ENCODE peak calls at places on chromosome 14, in five cellular contexts. N is colonic mucosa, V is neural progenitor cell, R is sigmoid colon, K is mucosa of descending colon. Z is an unnamed sample. For H3K4me1, the result is how much of the 10 kb centered on the place peaks cover.

GRCh38 chr14:76322594-76323220 is 53.2 kb upstream of the ESRRB start:
- DNase-seq in V (no peak), K (no peak), N (no peak), R (peak), Z (no peak)

GRCh38 chr14:100416921-100417451 is 93.8 kb downstream of the SLC25A47 start:
- DNase-seq in K (no peak), V (no peak), N (no peak), R (no peak), Z (no peak)

GRCh38 chr14:102508774-102509743 is 517 bp downstream of the ANKRD9 start:
- DNase-seq in R (peak), N (peak), K (peak), V (no peak), Z (no peak)

GRCh38 chr14:75440733-75441474 is 13.1 kb downstream of the JDP2 start:
- DNase-seq in R (peak), V (no peak), N (no peak), K (no peak), Z (peak)

GRCh38 chr14:81269100-81269978 is 48.6 kb upstream of the GTF2A1 start:
- DNase-seq in R (no peak), V (peak), K (peak), N (peak), Z (no peak)

GRCh38 chr14:32933943-32934890 is 4.5 kb upstream of the NPAS3 start:
- DNase-seq in R (peak), V (peak), K (peak), N (no peak), Z (no peak)

GRCh38 chr14:24353551-24354529 is 14.0 kb upstream of the RIPK3 start:
- DNase-seq in V (no peak), K (peak), R (no peak), N (peak), Z (no peak)

GRCh38 chr14:45658226-45658916 is 405.4 kb upstream of the MIS18BP1 start:
- DNase-seq in V (no peak), K (no peak), N (no peak), R (no peak), Z (no peak)

GRCh38 chr14:73457050-73457934 is 1.1 kb downstream of the NUMB start:
- DNase-seq in K (peak), N (peak), R (peak), V (peak), Z (peak)

GRCh38 chr14:100692859-100693558 is 33.7 kb upstream of the DLK1 start:
- DNase-seq in N (no peak), K (no peak), R (no peak), V (no peak), Z (peak)

GRCh38 chr14:32400480-32400879 is 71.4 kb downstream of the AKAP6 start:
- DNase-seq in K (no peak), V (no peak), R (no peak), N (no peak), Z (no peak)

GRCh38 chr14:88129306-88130056 is 124.5 kb downstream of the GPR65 start:
- DNase-seq in N (no peak), V (no peak), R (no peak), K (peak), Z (peak)

GRCh38 chr14:87901652-87902051 is 91.3 kb downstream of the GALC start:
- DNase-seq in N (no peak), R (no peak), K (no peak), V (no peak), Z (no peak)

GRCh38 chr14:39219075-39219499 is 14.6 kb upstream of the MIA2 start:
- DNase-seq in V (no peak), N (no peak), R (no peak), K (no peak), Z (no peak)

GRCh38 chr14:61584258-61584657 is 111.1 kb upstream of the HIF1A start:
- DNase-seq in R (no peak), N (no peak), V (no peak), K (no peak), Z (no peak)

GRCh38 chr14:23571701-23572523 is 4.3 kb upstream of the AP1G2 start:
- DNase-seq in V (no peak), K (no peak), R (peak), N (no peak), Z (no peak)

GRCh38 chr14:61337893-61338292 is 16.5 kb downstream of the PRKCH start:
- DNase-seq in N (no peak), R (no peak), K (no peak), V (no peak), Z (no peak)

GRCh38 chr14:68518180-68518579 is 274.7 kb downstream of the ZFP36L1 start:
- DNase-seq in N (no peak), V (peak), R (no peak), K (no peak), Z (no peak)

GRCh38 chr14:74258705-74259035 is 19.4 kb downstream of the VSX2 start:
- DNase-seq in K (no peak), R (no peak), N (no peak), V (no peak), Z (no peak)

GRCh38 chr14:47191693-47192092 is 483.7 kb downstream of the MDGA2 start:
- DNase-seq in K (no peak), R (no peak), N (no peak), V (no peak), Z (no peak)

GRCh38 chr14:71734076-71734475 is 198.2 kb upstream of the RGS6 start:
- DNase-seq in V (no peak), N (no peak), K (no peak), R (no peak), Z (no peak)

GRCh38 chr14:58098507-58098906 is 53.5 kb downstream of the ARMH4 start:
- DNase-seq in R (no peak), K (peak), V (peak), N (peak), Z (no peak)
- TF ChIP-seq CTCF in R (no peak), K (no peak), V (no peak), N (no peak), Z (no peak)

GRCh38 chr14:104636131-104636530 is 31.6 kb upstream of the TMEM179 start:
- DNase-seq in V (no peak), N (no peak), R (peak), K (no peak), Z (no peak)
- H3K4me1 ChIP-seq in V (under half), N (under half), R (under half), K (under half), Z (under half)

DNA sequence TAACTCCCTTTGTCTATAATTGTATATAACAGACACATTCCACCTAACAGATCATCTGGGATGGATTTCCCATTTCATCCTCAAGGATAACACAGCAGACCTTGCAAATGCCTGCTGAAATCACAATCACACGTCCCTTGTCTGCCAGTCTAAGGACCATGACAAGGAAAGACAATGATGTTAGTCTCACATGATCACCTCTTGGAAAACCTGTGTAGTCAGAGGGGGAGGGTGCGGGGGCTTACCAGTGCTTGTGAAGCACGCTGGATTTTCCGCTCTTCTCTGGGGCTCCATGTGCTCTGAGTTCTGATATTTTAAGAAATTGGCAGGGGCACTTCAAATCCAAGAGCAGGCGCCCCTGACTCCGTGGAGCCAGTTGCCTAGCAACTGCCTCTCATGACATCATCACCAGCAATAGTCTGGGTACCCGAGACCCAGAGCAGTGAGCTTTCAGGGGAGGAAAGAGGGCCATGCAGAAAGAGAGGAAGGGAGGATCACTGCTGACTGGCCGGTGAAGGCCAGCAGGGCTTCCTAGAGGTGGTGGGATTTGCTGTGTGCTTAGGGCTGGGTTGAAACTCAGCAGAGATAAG is 200.8 kb upstream of the C14orf180 start:
- DNase-seq in R (no peak), K (no peak), N (no peak), V (peak), Z (no peak)
- TF ChIP-seq CTCF in R (no peak), K (no peak), N (no peak), V (no peak), Z (no peak)

GRCh38 chr14:90475298-90475697 is 78.5 kb downstream of the CALM1 start:
- DNase-seq in V (no peak), N (no peak), K (no peak), R (no peak), Z (no peak)
- H3K4me1 ChIP-seq in V (under half), N (under half), K (under half), R (under half), Z (under half)

DNA sequence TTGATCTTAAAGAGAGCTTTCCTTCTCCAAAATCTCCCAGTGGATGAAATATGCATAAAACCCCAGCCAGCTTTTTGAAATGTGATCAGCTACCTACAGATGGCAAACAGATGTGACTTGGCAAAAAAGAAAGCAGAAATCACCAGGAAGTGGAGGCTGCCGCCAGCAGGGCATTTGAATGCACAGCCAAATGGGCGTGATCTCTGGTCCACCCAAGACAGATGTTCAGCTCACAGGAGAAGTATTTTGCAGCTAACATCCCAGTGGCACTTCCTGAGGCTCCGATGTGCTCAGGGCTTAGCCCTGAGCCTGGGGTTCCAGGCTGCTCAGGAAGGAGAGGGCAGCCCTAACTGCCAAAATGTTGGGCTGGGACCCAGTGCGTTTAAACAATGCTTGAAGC is 78.2 kb downstream of the LGMN start:
- DNase-seq in N (no peak), K (no peak), R (no peak), V (no peak), Z (no peak)
- TF ChIP-seq CTCF in N (no peak), K (no peak), R (no peak), V (no peak), Z (no peak)

DNA sequence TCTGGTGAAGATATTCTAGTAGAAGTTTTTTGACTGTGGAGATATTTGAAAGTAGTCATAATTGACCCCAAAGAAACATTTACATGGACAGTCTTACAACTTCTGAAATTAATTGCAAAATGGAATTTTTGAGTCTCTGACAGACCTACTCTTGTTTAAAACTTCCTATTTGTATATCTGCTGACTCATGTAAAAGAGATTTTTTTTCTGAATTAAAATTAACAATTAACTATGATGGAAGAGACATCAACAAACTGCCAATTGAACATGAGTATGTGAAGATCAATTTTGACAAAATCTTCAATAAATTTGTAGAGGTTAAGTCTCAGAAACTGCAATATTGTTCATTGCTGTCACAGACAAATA is 108.5 kb upstream of the MAX start:
- DNase-seq in V (no peak), R (no peak), N (no peak), K (no peak), Z (no peak)
- H3K4me1 ChIP-seq in V (under half), R (under half), N (under half), K (under half), Z (under half)

DNA sequence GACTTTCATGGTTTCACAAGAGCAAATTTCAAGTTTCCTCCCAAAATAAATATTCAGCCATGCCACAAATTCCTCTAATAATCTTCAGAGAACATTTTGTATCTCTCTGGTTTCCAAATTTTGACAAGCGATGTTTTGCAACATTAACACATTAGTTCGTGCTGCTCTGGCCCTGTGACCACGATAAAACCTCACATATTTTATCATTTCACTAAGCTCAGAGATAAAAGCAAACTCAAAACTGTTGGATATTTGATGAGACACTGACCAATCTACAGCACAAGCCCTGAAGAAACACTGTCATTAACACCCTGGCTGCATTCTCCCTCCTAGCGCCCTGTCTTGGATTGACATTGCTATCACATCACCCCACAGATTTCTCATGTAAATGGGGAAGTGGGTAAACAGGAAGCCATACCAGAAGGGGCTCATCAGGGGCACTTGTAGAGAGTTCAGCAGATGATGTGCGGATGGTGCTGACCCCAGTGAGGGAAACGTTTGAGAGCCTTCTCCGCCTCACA is 264.3 kb downstream of the PRKD1 start:
- DNase-seq in V (no peak), R (no peak), K (no peak), N (no peak), Z (no peak)
- TF ChIP-seq CTCF in V (no peak), R (no peak), K (no peak), N (no peak), Z (no peak)

DNA sequence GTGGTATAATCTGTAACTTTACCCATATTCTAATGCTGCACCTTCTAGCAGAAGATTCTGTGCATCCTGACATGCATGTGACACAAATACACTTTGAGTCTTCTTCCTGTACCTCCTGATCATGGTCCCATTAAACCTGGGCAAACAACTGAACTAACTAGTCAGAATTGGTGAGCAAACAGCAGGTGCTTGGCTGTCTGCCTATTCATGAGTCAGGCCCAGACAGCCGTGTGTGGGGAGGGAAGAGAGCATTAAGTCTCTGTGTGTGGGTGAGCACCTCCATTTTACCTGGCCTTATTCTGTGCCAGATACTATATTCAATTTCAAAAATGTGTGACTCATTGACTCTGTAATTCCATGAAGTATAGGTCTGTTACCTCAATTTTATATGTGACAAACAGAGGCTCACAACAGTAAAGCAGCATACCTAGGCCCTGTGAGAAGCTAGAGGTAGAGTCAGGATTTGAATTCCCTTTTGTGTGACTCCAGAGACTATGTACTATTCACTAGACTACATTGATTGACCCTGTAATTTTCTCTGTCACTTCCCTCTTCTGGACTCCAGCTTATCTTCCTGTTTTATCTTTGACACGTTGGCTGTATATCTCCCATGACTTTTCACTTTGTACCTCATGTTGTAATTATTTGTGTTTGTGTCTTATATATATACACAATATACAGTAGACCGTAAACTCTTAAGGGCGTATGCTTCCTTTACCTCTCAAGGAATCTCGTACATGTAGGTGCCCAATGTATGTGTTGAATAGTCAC is 32.2 kb downstream of the SUSD6 start:
- DNase-seq in N (peak), V (no peak), K (peak), R (peak), Z (peak)
- H3K4me1 ChIP-seq in N (under half), V (under half), K (half or more), R (under half), Z (under half)